ENCODE peak calls at places on chromosome 2, in six cellular contexts. T is AG04450, V is dorsolateral prefrontal cortex, Z is bronchial epithelial cell, D is colonic mucosa, W is AG09309. S is an unnamed sample.
A peak's percentile ranks its signal among the peaks of the same experiment; 100 is the strongest.

GRCh38 chr2:26623541-26624497 is 17.3 kb downstream of the CIB4 start:
- DNase-seq in T (no peak), V (no peak), Z (no peak), D (no peak), W (no peak), S (no peak)

GRCh38 chr2:223856021-223856420 is 18.6 kb upstream of the AP1S3 start:
- DNase-seq in T (no peak), V (no peak), Z (no peak), D (no peak), W (no peak), S (no peak)

GRCh38 chr2:239337877-239338484 is 62.8 kb downstream of the HDAC4 start:
- DNase-seq in T (no peak), V (no peak), Z (no peak), D (no peak), W (no peak), S (no peak)

GRCh38 chr2:236769981-236770671 is 200.5 kb downstream of the ACKR3 start:
- DNase-seq in T (peak; percentile 29), V (peak; percentile 62), Z (peak; percentile 100), D (no peak), W (peak; percentile 80), S (no peak)

GRCh38 chr2:113390133-113390849 is 47.2 kb upstream of the ZNG1B start:
- DNase-seq in T (peak; percentile 68), V (no peak), Z (peak; percentile 67), D (peak; percentile 84), W (peak; percentile 44), S (no peak)

GRCh38 chr2:100417745-100418090 is 250 bp upstream of the CHST10 start:
- DNase-seq in T (no peak), V (no peak), Z (no peak), D (no peak), W (no peak), S (no peak)

GRCh38 chr2:230795856-230796255 is 68.9 kb upstream of the ITM2C start:
- DNase-seq in T (no peak), V (no peak), Z (no peak), D (no peak), W (no peak), S (no peak)

GRCh38 chr2:235780410-235780809 is 286.6 kb downstream of the AGAP1 start:
- DNase-seq in T (no peak), V (no peak), Z (no peak), D (no peak), W (no peak), S (no peak)

GRCh38 chr2:30026091-30027055 is 105.0 kb upstream of the ALK start:
- DNase-seq in T (peak; percentile 4), V (peak; percentile 65), Z (peak; percentile 79), D (no peak), W (peak; percentile 8), S (peak; percentile 48)
- TF ChIP-seq CTCF in T (peak; percentile 69), V (peak; percentile 78), Z (peak; percentile 85), D (peak; percentile 38), W (peak; percentile 62), S (peak; percentile 67)

DNA sequence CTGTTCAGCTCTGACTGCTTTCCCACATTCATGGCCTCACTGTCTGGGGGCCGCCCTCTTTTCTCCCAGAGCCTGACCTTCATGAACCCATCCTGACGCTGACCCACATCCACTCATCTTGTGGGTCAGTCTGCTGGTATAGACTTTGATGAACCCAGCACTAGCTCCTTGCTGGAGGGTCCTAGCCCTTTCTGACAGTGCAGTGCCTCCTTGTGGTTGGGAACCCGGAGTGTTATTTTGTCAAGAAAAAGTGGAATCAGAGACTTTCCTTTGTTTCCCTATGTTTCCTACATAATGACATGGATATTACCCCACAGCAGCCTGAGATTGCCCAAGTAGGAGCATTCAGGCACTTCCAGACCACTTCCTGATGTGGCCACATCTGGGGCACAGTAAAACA is 19.3 kb upstream of the OSR1 start:
- DNase-seq in T (no peak), V (no peak), Z (no peak), D (no peak), W (no peak), S (no peak)
- TF ChIP-seq CTCF in T (no peak), V (no peak), Z (no peak), D (no peak), W (no peak), S (no peak)

GRCh38 chr2:121186261-121186660 is 98.7 kb downstream of the TFCP2L1 start:
- DNase-seq in T (no peak), V (no peak), Z (no peak), D (no peak), W (no peak), S (no peak)

GRCh38 chr2:121185111-121185510 is 99.9 kb downstream of the TFCP2L1 start:
- DNase-seq in T (no peak), V (no peak), Z (no peak), D (no peak), W (no peak), S (no peak)

GRCh38 chr2:121182520-121182919 is 102.5 kb downstream of the TFCP2L1 start:
- DNase-seq in T (no peak), V (no peak), Z (no peak), D (no peak), W (no peak), S (no peak)

GRCh38 chr2:121185571-121186074 is 99.4 kb downstream of the TFCP2L1 start:
- DNase-seq in T (no peak), V (no peak), Z (peak; percentile 34), D (no peak), W (no peak), S (no peak)

GRCh38 chr2:121184248-121184862 is 100.6 kb downstream of the TFCP2L1 start:
- DNase-seq in T (no peak), V (no peak), Z (no peak), D (no peak), W (no peak), S (no peak)
- TF ChIP-seq CTCF in T (no peak), V (no peak), Z (no peak), D (no peak), W (no peak), S (no peak)

DNA sequence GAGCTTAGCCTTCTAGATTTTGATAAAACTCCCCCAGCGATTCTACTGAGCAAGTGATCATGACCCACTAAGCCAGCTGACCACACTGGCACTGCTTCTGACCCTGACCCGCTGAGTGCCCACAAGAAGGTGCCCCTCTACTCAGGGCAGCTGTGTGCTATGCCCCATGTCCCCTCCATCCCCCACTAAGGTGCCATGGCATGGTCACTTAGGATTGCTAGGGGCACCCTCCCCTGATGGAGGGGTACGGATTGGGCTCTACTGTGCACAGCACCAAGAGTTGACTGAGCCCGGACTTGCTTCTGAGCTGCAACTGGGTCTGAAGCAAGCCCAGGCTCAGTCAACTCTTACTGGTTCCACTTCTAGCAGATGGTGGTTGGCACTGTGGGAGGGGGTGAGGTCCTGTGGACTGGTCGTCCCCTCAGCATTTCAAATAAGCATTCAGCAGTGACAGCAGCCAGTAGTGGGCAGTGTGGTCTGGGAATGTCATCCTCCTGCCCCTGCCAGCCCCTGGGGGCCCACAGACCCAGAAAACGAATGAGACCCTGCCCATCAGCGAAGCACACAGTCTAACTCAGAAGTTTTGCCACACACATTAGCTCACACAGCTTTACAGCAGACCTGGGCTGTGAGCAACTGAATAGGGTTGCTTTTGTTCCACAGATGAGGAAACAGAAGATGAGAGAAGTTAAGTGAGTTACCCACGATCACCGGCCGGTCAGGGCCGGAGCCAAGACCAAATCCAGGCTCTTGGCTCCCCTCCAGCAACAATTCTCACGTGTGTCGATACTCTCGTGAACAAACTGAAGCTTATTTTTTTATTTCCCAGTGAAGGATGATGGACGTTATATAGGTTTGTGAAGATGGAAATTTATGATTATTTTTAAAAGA is 52.1 kb upstream of the FOSL2 start:
- DNase-seq in T (no peak), V (no peak), Z (no peak), D (no peak), W (no peak), S (no peak)
- TF ChIP-seq CTCF in T (peak; percentile 11), V (no peak), Z (no peak), D (no peak), W (peak; percentile 21), S (no peak)

GRCh38 chr2:12061317-12061716 is 314.9 kb downstream of the LPIN1 start:
- DNase-seq in T (no peak), V (no peak), Z (no peak), D (no peak), W (no peak), S (no peak)

GRCh38 chr2:12057436-12058166 is 311.2 kb downstream of the LPIN1 start:
- DNase-seq in T (no peak), V (no peak), Z (no peak), D (peak; percentile 25), W (no peak), S (no peak)

GRCh38 chr2:12063210-12063609 is 316.8 kb downstream of the LPIN1 start:
- DNase-seq in T (no peak), V (no peak), Z (no peak), D (no peak), W (no peak), S (no peak)

GRCh38 chr2:12061785-12062184 is 315.4 kb downstream of the LPIN1 start:
- DNase-seq in T (no peak), V (no peak), Z (no peak), D (no peak), W (no peak), S (no peak)

GRCh38 chr2:12059616-12060441 is 313.4 kb downstream of the LPIN1 start:
- DNase-seq in T (no peak), V (no peak), Z (peak; percentile 7), D (no peak), W (no peak), S (no peak)
- TF ChIP-seq CTCF in T (no peak), V (no peak), Z (no peak), D (no peak), W (no peak), S (no peak)

DNA sequence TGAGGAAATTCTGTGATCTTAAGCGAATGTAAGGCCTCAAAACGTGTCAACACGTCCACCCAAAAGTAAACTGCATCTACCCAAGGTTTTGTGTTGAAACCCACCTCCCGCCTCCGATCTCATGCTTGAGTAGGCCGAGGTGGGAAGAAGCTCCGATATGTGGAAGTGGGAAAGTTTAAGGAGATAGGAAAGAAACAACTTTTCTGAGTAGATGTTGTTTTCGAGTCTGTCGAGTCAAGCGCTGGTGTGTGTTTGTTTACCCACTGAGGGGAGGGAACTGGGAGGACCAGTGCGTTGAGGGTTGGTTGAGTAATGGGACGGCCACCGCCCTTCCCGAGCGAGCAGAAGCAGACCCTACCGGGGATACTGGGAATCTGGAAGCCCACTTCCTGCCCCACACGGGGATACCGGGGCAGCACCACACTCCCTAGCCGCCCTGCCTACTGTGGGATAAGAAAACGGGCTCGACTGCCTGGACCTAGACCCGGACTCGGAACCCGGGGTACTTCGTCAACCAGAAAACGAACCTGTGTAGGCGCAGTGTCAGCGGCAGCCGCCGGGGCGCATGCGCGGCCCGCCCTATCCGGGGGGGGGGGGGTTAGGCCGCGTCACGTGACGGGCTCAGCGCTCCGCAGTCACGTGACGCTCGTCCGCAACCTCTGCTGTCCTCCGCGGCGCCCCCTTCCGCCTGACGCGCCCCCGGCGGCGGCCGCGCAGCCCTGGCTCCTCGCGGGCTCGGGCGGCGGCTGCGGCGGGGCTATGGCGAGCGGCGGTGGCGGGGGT is at the start of gene RETREG2:
- DNase-seq in T (peak; percentile 62), V (peak; percentile 71), Z (peak; percentile 90), D (peak; percentile 92), W (peak; percentile 60), S (peak; percentile 94)
- TF ChIP-seq CTCF in T (peak; percentile 11), V (peak; percentile 68), Z (peak; percentile 39), D (no peak), W (peak; percentile 23), S (peak; percentile 45)

GRCh38 chr2:241734208-241734466 is 293 bp upstream of the D2HGDH start:
- DNase-seq in T (no peak), V (no peak), Z (no peak), D (no peak), W (no peak), S (no peak)
- TF ChIP-seq CTCF in T (no peak), V (no peak), Z (peak; percentile 2), D (no peak), W (no peak), S (no peak)